ENCODE peak calls at places on chromosomes 7 and 10, in ten cellular contexts. One of them, this sample, is unnamed.

GRCh38 chr7:149223746-149224145 is 15.7 kb upstream of the ZNF212 start:
- DNase-seq in mucosa of gallbladder: no peak
- DNase-seq in effector memory CD4-positive, alpha-beta T cell: no peak
- DNase-seq in stimulated activated CD4-positive, alpha-beta T cell treated with anti-CD3 and anti-CD28 coated beads, Interleukin-2, amount 100 ng/mL, for 24 hours: no peak
- DNase-seq in T-helper 2 cell: no peak
- DNase-seq in activated effector memory CD4-positive, alpha-beta T cell treated with anti-CD3 and anti-CD28 coated beads, Interleukin-2, amount 50 U/mL, for 16 hours: no peak
- DNase-seq in AG20443: no peak
- DNase-seq in H9: no peak
- DNase-seq in NCI-H1105: no peak
- DNase-seq in NCI-H510A: no peak
- DNase-seq in this sample: no peak

GRCh38 chr7:771241-772004 is 44.3 kb upstream of the PRKAR1B start:
- DNase-seq in H9: no peak
- DNase-seq in AG20443: no peak
- DNase-seq in mucosa of gallbladder: peak; percentile 66
- DNase-seq in T-helper 2 cell: no peak
- DNase-seq in NCI-H1105: no peak
- DNase-seq in effector memory CD4-positive, alpha-beta T cell: no peak
- DNase-seq in stimulated activated CD4-positive, alpha-beta T cell treated with anti-CD3 and anti-CD28 coated beads, Interleukin-2, amount 100 ng/mL, for 24 hours: no peak
- DNase-seq in NCI-H510A: no peak
- DNase-seq in activated effector memory CD4-positive, alpha-beta T cell treated with anti-CD3 and anti-CD28 coated beads, Interleukin-2, amount 50 U/mL, for 16 hours: no peak
- DNase-seq in this sample: no peak

GRCh38 chr7:17474724-17475344 is 176.4 kb downstream of the AHR start:
- DNase-seq in H9: peak; percentile 51
- DNase-seq in NCI-H510A: no peak
- DNase-seq in stimulated activated CD4-positive, alpha-beta T cell treated with anti-CD3 and anti-CD28 coated beads, Interleukin-2, amount 100 ng/mL, for 24 hours: peak; percentile 3
- DNase-seq in effector memory CD4-positive, alpha-beta T cell: no peak
- DNase-seq in NCI-H1105: no peak
- DNase-seq in activated effector memory CD4-positive, alpha-beta T cell treated with anti-CD3 and anti-CD28 coated beads, Interleukin-2, amount 50 U/mL, for 16 hours: no peak
- DNase-seq in mucosa of gallbladder: no peak
- DNase-seq in AG20443: no peak
- DNase-seq in T-helper 2 cell: no peak
- DNase-seq in this sample: no peak

GRCh38 chr10:116802876-116803275 is 46.4 kb upstream of the ENO4 start:
- DNase-seq in H9: no peak
- DNase-seq in activated effector memory CD4-positive, alpha-beta T cell treated with anti-CD3 and anti-CD28 coated beads, Interleukin-2, amount 50 U/mL, for 16 hours: no peak
- DNase-seq in NCI-H510A: no peak
- DNase-seq in AG20443: no peak
- DNase-seq in mucosa of gallbladder: no peak
- DNase-seq in stimulated activated CD4-positive, alpha-beta T cell treated with anti-CD3 and anti-CD28 coated beads, Interleukin-2, amount 100 ng/mL, for 24 hours: no peak
- DNase-seq in NCI-H1105: no peak
- DNase-seq in effector memory CD4-positive, alpha-beta T cell: no peak
- DNase-seq in T-helper 2 cell: no peak
- DNase-seq in this sample: no peak

GRCh38 chr10:45420453-45421192 is 46.6 kb downstream of the ALOX5 start:
- DNase-seq in stimulated activated CD4-positive, alpha-beta T cell treated with anti-CD3 and anti-CD28 coated beads, Interleukin-2, amount 100 ng/mL, for 24 hours: peak; percentile 44
- DNase-seq in NCI-H1105: peak; percentile 88
- DNase-seq in H9: no peak
- DNase-seq in T-helper 2 cell: no peak
- DNase-seq in AG20443: peak; percentile 32
- DNase-seq in effector memory CD4-positive, alpha-beta T cell: peak; percentile 31
- DNase-seq in NCI-H510A: peak; percentile 29
- DNase-seq in activated effector memory CD4-positive, alpha-beta T cell treated with anti-CD3 and anti-CD28 coated beads, Interleukin-2, amount 50 U/mL, for 16 hours: peak; percentile 76
- DNase-seq in mucosa of gallbladder: peak; percentile 73
- DNase-seq in this sample: peak; percentile 22

GRCh38 chr7:130292682-130293257 is at the start of gene CPA4:
- DNase-seq in NCI-H1105: no peak
- DNase-seq in stimulated activated CD4-positive, alpha-beta T cell treated with anti-CD3 and anti-CD28 coated beads, Interleukin-2, amount 100 ng/mL, for 24 hours: no peak
- DNase-seq in H9: no peak
- DNase-seq in NCI-H510A: no peak
- DNase-seq in T-helper 2 cell: no peak
- DNase-seq in AG20443: peak; percentile 87
- DNase-seq in activated effector memory CD4-positive, alpha-beta T cell treated with anti-CD3 and anti-CD28 coated beads, Interleukin-2, amount 50 U/mL, for 16 hours: no peak
- DNase-seq in effector memory CD4-positive, alpha-beta T cell: no peak
- DNase-seq in mucosa of gallbladder: no peak
- DNase-seq in this sample: no peak

GRCh38 chr7:21281193-21281592 is 146.7 kb upstream of the SP4 start:
- DNase-seq in AG20443: no peak
- DNase-seq in mucosa of gallbladder: no peak
- DNase-seq in H9: no peak
- DNase-seq in effector memory CD4-positive, alpha-beta T cell: no peak
- DNase-seq in activated effector memory CD4-positive, alpha-beta T cell treated with anti-CD3 and anti-CD28 coated beads, Interleukin-2, amount 50 U/mL, for 16 hours: no peak
- DNase-seq in NCI-H1105: no peak
- DNase-seq in NCI-H510A: no peak
- DNase-seq in stimulated activated CD4-positive, alpha-beta T cell treated with anti-CD3 and anti-CD28 coated beads, Interleukin-2, amount 100 ng/mL, for 24 hours: no peak
- DNase-seq in T-helper 2 cell: no peak
- DNase-seq in this sample: no peak

GRCh38 chr7:80859272-80859970 is 59.4 kb downstream of the SEMA3C start:
- DNase-seq in NCI-H510A: no peak
- DNase-seq in AG20443: peak; percentile 60
- DNase-seq in NCI-H1105: no peak
- DNase-seq in mucosa of gallbladder: peak; percentile 15
- DNase-seq in stimulated activated CD4-positive, alpha-beta T cell treated with anti-CD3 and anti-CD28 coated beads, Interleukin-2, amount 100 ng/mL, for 24 hours: no peak
- DNase-seq in effector memory CD4-positive, alpha-beta T cell: no peak
- DNase-seq in activated effector memory CD4-positive, alpha-beta T cell treated with anti-CD3 and anti-CD28 coated beads, Interleukin-2, amount 50 U/mL, for 16 hours: no peak
- DNase-seq in T-helper 2 cell: no peak
- DNase-seq in H9: no peak
- DNase-seq in this sample: no peak

GRCh38 chr10:10510179-10510578 is 507.5 kb upstream of the CELF2 start:
- DNase-seq in AG20443: no peak
- DNase-seq in NCI-H1105: no peak
- DNase-seq in activated effector memory CD4-positive, alpha-beta T cell treated with anti-CD3 and anti-CD28 coated beads, Interleukin-2, amount 50 U/mL, for 16 hours: no peak
- DNase-seq in NCI-H510A: no peak
- DNase-seq in effector memory CD4-positive, alpha-beta T cell: no peak
- DNase-seq in mucosa of gallbladder: no peak
- DNase-seq in stimulated activated CD4-positive, alpha-beta T cell treated with anti-CD3 and anti-CD28 coated beads, Interleukin-2, amount 100 ng/mL, for 24 hours: no peak
- DNase-seq in T-helper 2 cell: no peak
- DNase-seq in H9: no peak
- DNase-seq in this sample: no peak

GRCh38 chr10:119919271-119919670 is 26.7 kb downstream of the SEC23IP start:
- DNase-seq in T-helper 2 cell: no peak
- DNase-seq in NCI-H510A: no peak
- DNase-seq in mucosa of gallbladder: no peak
- DNase-seq in stimulated activated CD4-positive, alpha-beta T cell treated with anti-CD3 and anti-CD28 coated beads, Interleukin-2, amount 100 ng/mL, for 24 hours: no peak
- DNase-seq in H9: no peak
- DNase-seq in NCI-H1105: no peak
- DNase-seq in activated effector memory CD4-positive, alpha-beta T cell treated with anti-CD3 and anti-CD28 coated beads, Interleukin-2, amount 50 U/mL, for 16 hours: no peak
- DNase-seq in effector memory CD4-positive, alpha-beta T cell: no peak
- DNase-seq in AG20443: no peak
- DNase-seq in this sample: no peak

GRCh38 chr10:28833313-28833712 is 156.0 kb downstream of the BAMBI start:
- DNase-seq in effector memory CD4-positive, alpha-beta T cell: no peak
- DNase-seq in NCI-H510A: no peak
- DNase-seq in T-helper 2 cell: no peak
- DNase-seq in stimulated activated CD4-positive, alpha-beta T cell treated with anti-CD3 and anti-CD28 coated beads, Interleukin-2, amount 100 ng/mL, for 24 hours: no peak
- DNase-seq in H9: no peak
- DNase-seq in activated effector memory CD4-positive, alpha-beta T cell treated with anti-CD3 and anti-CD28 coated beads, Interleukin-2, amount 50 U/mL, for 16 hours: no peak
- DNase-seq in mucosa of gallbladder: no peak
- DNase-seq in NCI-H1105: no peak
- DNase-seq in AG20443: no peak
- DNase-seq in this sample: no peak

GRCh38 chr10:27620425-27621397 is 116.6 kb downstream of the RAB18 start:
- DNase-seq in mucosa of gallbladder: no peak
- DNase-seq in effector memory CD4-positive, alpha-beta T cell: no peak
- DNase-seq in NCI-H510A: no peak
- DNase-seq in AG20443: peak; percentile 85
- DNase-seq in NCI-H1105: no peak
- DNase-seq in T-helper 2 cell: no peak
- DNase-seq in H9: no peak
- DNase-seq in stimulated activated CD4-positive, alpha-beta T cell treated with anti-CD3 and anti-CD28 coated beads, Interleukin-2, amount 100 ng/mL, for 24 hours: no peak
- DNase-seq in activated effector memory CD4-positive, alpha-beta T cell treated with anti-CD3 and anti-CD28 coated beads, Interleukin-2, amount 50 U/mL, for 16 hours: no peak
- DNase-seq in this sample: no peak

GRCh38 chr10:59279476-59279875 is 82.9 kb downstream of the FAM13C start:
- DNase-seq in NCI-H1105: no peak
- DNase-seq in NCI-H510A: no peak
- DNase-seq in stimulated activated CD4-positive, alpha-beta T cell treated with anti-CD3 and anti-CD28 coated beads, Interleukin-2, amount 100 ng/mL, for 24 hours: no peak
- DNase-seq in activated effector memory CD4-positive, alpha-beta T cell treated with anti-CD3 and anti-CD28 coated beads, Interleukin-2, amount 50 U/mL, for 16 hours: no peak
- DNase-seq in effector memory CD4-positive, alpha-beta T cell: no peak
- DNase-seq in T-helper 2 cell: no peak
- DNase-seq in H9: no peak
- DNase-seq in mucosa of gallbladder: no peak
- DNase-seq in AG20443: no peak
- DNase-seq in this sample: no peak

GRCh38 chr7:105015631-105015965 is 1.6 kb downstream of the KMT2E start:
- DNase-seq in AG20443: peak; percentile 21
- DNase-seq in effector memory CD4-positive, alpha-beta T cell: peak; percentile 18
- DNase-seq in NCI-H510A: no peak
- DNase-seq in H9: no peak
- DNase-seq in NCI-H1105: no peak
- DNase-seq in mucosa of gallbladder: peak; percentile 40
- DNase-seq in activated effector memory CD4-positive, alpha-beta T cell treated with anti-CD3 and anti-CD28 coated beads, Interleukin-2, amount 50 U/mL, for 16 hours: peak; percentile 75
- DNase-seq in stimulated activated CD4-positive, alpha-beta T cell treated with anti-CD3 and anti-CD28 coated beads, Interleukin-2, amount 100 ng/mL, for 24 hours: peak; percentile 41
- DNase-seq in T-helper 2 cell: no peak
- DNase-seq in this sample: no peak

GRCh38 chr7:80346704-80347103 is 165.2 kb downstream of the GNAT3 start:
- DNase-seq in effector memory CD4-positive, alpha-beta T cell: no peak
- DNase-seq in stimulated activated CD4-positive, alpha-beta T cell treated with anti-CD3 and anti-CD28 coated beads, Interleukin-2, amount 100 ng/mL, for 24 hours: no peak
- DNase-seq in H9: no peak
- DNase-seq in mucosa of gallbladder: no peak
- DNase-seq in NCI-H1105: no peak
- DNase-seq in T-helper 2 cell: no peak
- DNase-seq in NCI-H510A: no peak
- DNase-seq in activated effector memory CD4-positive, alpha-beta T cell treated with anti-CD3 and anti-CD28 coated beads, Interleukin-2, amount 50 U/mL, for 16 hours: no peak
- DNase-seq in AG20443: peak; percentile 20
- DNase-seq in this sample: no peak

GRCh38 chr7:158066085-158066484 is 521.5 kb downstream of the PTPRN2 start:
- DNase-seq in T-helper 2 cell: no peak
- DNase-seq in NCI-H510A: no peak
- DNase-seq in stimulated activated CD4-positive, alpha-beta T cell treated with anti-CD3 and anti-CD28 coated beads, Interleukin-2, amount 100 ng/mL, for 24 hours: no peak
- DNase-seq in NCI-H1105: no peak
- DNase-seq in activated effector memory CD4-positive, alpha-beta T cell treated with anti-CD3 and anti-CD28 coated beads, Interleukin-2, amount 50 U/mL, for 16 hours: no peak
- DNase-seq in effector memory CD4-positive, alpha-beta T cell: no peak
- DNase-seq in H9: no peak
- DNase-seq in AG20443: no peak
- DNase-seq in mucosa of gallbladder: no peak
- DNase-seq in this sample: no peak

GRCh38 chr7:63012633-63013183 is 985.9 kb upstream of the ZNF722 start:
- DNase-seq in mucosa of gallbladder: no peak
- DNase-seq in H9: no peak
- DNase-seq in NCI-H510A: no peak
- DNase-seq in T-helper 2 cell: no peak
- DNase-seq in effector memory CD4-positive, alpha-beta T cell: no peak
- DNase-seq in NCI-H1105: peak; percentile 11
- DNase-seq in AG20443: no peak
- DNase-seq in stimulated activated CD4-positive, alpha-beta T cell treated with anti-CD3 and anti-CD28 coated beads, Interleukin-2, amount 100 ng/mL, for 24 hours: no peak
- DNase-seq in activated effector memory CD4-positive, alpha-beta T cell treated with anti-CD3 and anti-CD28 coated beads, Interleukin-2, amount 50 U/mL, for 16 hours: no peak
- DNase-seq in this sample: no peak

GRCh38 chr7:116706668-116707126 is 34.7 kb downstream of the MET start:
- DNase-seq in H9: no peak
- DNase-seq in mucosa of gallbladder: peak; percentile 25
- DNase-seq in NCI-H1105: peak; percentile 16
- DNase-seq in activated effector memory CD4-positive, alpha-beta T cell treated with anti-CD3 and anti-CD28 coated beads, Interleukin-2, amount 50 U/mL, for 16 hours: no peak
- DNase-seq in effector memory CD4-positive, alpha-beta T cell: no peak
- DNase-seq in NCI-H510A: no peak
- DNase-seq in T-helper 2 cell: no peak
- DNase-seq in AG20443: peak; percentile 56
- DNase-seq in stimulated activated CD4-positive, alpha-beta T cell treated with anti-CD3 and anti-CD28 coated beads, Interleukin-2, amount 100 ng/mL, for 24 hours: no peak
- DNase-seq in this sample: no peak

GRCh38 chr10:105112862-105113261 is 471.8 kb downstream of the SORCS3 start:
- DNase-seq in effector memory CD4-positive, alpha-beta T cell: no peak
- DNase-seq in NCI-H1105: no peak
- DNase-seq in NCI-H510A: no peak
- DNase-seq in T-helper 2 cell: no peak
- DNase-seq in H9: no peak
- DNase-seq in stimulated activated CD4-positive, alpha-beta T cell treated with anti-CD3 and anti-CD28 coated beads, Interleukin-2, amount 100 ng/mL, for 24 hours: no peak
- DNase-seq in mucosa of gallbladder: no peak
- DNase-seq in activated effector memory CD4-positive, alpha-beta T cell treated with anti-CD3 and anti-CD28 coated beads, Interleukin-2, amount 50 U/mL, for 16 hours: no peak
- DNase-seq in AG20443: no peak
- DNase-seq in this sample: no peak

GRCh38 chr10:85598646-85599045 is 767.9 kb downstream of the GRID1 start:
- DNase-seq in NCI-H510A: no peak
- DNase-seq in AG20443: no peak
- DNase-seq in effector memory CD4-positive, alpha-beta T cell: no peak
- DNase-seq in activated effector memory CD4-positive, alpha-beta T cell treated with anti-CD3 and anti-CD28 coated beads, Interleukin-2, amount 50 U/mL, for 16 hours: no peak
- DNase-seq in stimulated activated CD4-positive, alpha-beta T cell treated with anti-CD3 and anti-CD28 coated beads, Interleukin-2, amount 100 ng/mL, for 24 hours: no peak
- DNase-seq in mucosa of gallbladder: peak; percentile 3
- DNase-seq in T-helper 2 cell: no peak
- DNase-seq in NCI-H1105: no peak
- DNase-seq in H9: no peak
- DNase-seq in this sample: no peak

GRCh38 chr7:70694357-70694908 is 437.5 kb upstream of the GALNT17 start:
- DNase-seq in T-helper 2 cell: no peak
- DNase-seq in mucosa of gallbladder: peak; percentile 25
- DNase-seq in AG20443: peak; percentile 81
- DNase-seq in effector memory CD4-positive, alpha-beta T cell: no peak
- DNase-seq in activated effector memory CD4-positive, alpha-beta T cell treated with anti-CD3 and anti-CD28 coated beads, Interleukin-2, amount 50 U/mL, for 16 hours: no peak
- DNase-seq in NCI-H510A: no peak
- DNase-seq in NCI-H1105: peak; percentile 33
- DNase-seq in stimulated activated CD4-positive, alpha-beta T cell treated with anti-CD3 and anti-CD28 coated beads, Interleukin-2, amount 100 ng/mL, for 24 hours: peak; percentile 29
- DNase-seq in H9: no peak
- DNase-seq in this sample: no peak

GRCh38 chr7:157497744-157498541 is 161.1 kb downstream of the DNAJB6 start:
- DNase-seq in mucosa of gallbladder: peak; percentile 8
- DNase-seq in H9: peak; percentile 15
- DNase-seq in AG20443: no peak
- DNase-seq in stimulated activated CD4-positive, alpha-beta T cell treated with anti-CD3 and anti-CD28 coated beads, Interleukin-2, amount 100 ng/mL, for 24 hours: no peak
- DNase-seq in T-helper 2 cell: no peak
- DNase-seq in NCI-H1105: no peak
- DNase-seq in activated effector memory CD4-positive, alpha-beta T cell treated with anti-CD3 and anti-CD28 coated beads, Interleukin-2, amount 50 U/mL, for 16 hours: peak; percentile 42
- DNase-seq in NCI-H510A: no peak
- DNase-seq in effector memory CD4-positive, alpha-beta T cell: no peak
- DNase-seq in this sample: no peak